ENCODE peak calls at places on chromosomes 16 and 17, in four cellular contexts. Y is adrenal gland; M is CD8-positive, alpha-beta memory T cell; J is pancreas. K is an unnamed sample. For H3K9me3, the result is how much of the 10 kb centered on the place peaks cover.

GRCh38 chr17:13558588-13558987 is 43.1 kb downstream of the HS3ST3A1 start:
- DNase-seq in Y (no peak), J (no peak), M (no peak), K (no peak)

GRCh38 chr16:10965440-10966039 is 21.2 kb downstream of the CLEC16A start:
- DNase-seq in J (no peak), Y (no peak), M (no peak), K (no peak)

GRCh38 chr17:28954886-28955285 is 3.6 kb upstream of the PHF12 start:
- DNase-seq in J (no peak), Y (no peak), M (peak), K (peak)

GRCh38 chr17:6430769-6431168 is 4.2 kb downstream of the AIPL1 start:
- DNase-seq in J (no peak), Y (no peak), M (no peak), K (no peak)

GRCh38 chr17:47250855-47251254 is 2.8 kb upstream of the ITGB3 start:
- DNase-seq in Y (no peak), J (no peak), M (no peak), K (no peak)

GRCh38 chr17:8121531-8122390 is 2.1 kb downstream of the HES7 start:
- DNase-seq in J (peak), Y (no peak), M (no peak), K (peak)

GRCh38 chr17:63557416-63557815 is 7.1 kb downstream of the DCAF7 start:
- DNase-seq in J (no peak), M (no peak), Y (no peak), K (no peak)

GRCh38 chr17:70081885-70082284 is 6.9 kb downstream of the KCNJ16 start:
- DNase-seq in M (no peak), J (no peak), Y (no peak), K (no peak)

GRCh38 chr17:82461827-82462524 is 3.4 kb downstream of the NARF start:
- DNase-seq in J (peak), M (no peak), Y (no peak), K (no peak)

GRCh38 chr17:59845595-59846390 is 47.0 kb downstream of the TUBD1 start:
- DNase-seq in M (no peak), Y (peak), J (peak), K (peak)

GRCh38 chr16:85134076-85134793 is 22.0 kb upstream of the CIBAR2 start:
- DNase-seq in J (no peak), M (no peak), Y (no peak), K (no peak)

GRCh38 chr17:55758171-55758570 is 7.3 kb downstream of the PCTP start:
- DNase-seq in Y (no peak), M (no peak), J (no peak), K (no peak)

GRCh38 chr16:80791411-80791810 is 13.0 kb downstream of the CDYL2 start:
- DNase-seq in Y (no peak), M (no peak), J (no peak), K (no peak)

GRCh38 chr17:68295086-68295485 is 3.8 kb downstream of the ARSG start:
- DNase-seq in J (no peak), M (no peak), Y (no peak), K (no peak)

GRCh38 chr17:17313350-17313991 is 10.3 kb downstream of the NT5M start:
- DNase-seq in M (peak), J (peak), Y (peak), K (peak)

GRCh38 chr17:1153795-1154546 is 25.8 kb downstream of the ABR start:
- DNase-seq in M (no peak), Y (peak), J (peak), K (peak)

DNA sequence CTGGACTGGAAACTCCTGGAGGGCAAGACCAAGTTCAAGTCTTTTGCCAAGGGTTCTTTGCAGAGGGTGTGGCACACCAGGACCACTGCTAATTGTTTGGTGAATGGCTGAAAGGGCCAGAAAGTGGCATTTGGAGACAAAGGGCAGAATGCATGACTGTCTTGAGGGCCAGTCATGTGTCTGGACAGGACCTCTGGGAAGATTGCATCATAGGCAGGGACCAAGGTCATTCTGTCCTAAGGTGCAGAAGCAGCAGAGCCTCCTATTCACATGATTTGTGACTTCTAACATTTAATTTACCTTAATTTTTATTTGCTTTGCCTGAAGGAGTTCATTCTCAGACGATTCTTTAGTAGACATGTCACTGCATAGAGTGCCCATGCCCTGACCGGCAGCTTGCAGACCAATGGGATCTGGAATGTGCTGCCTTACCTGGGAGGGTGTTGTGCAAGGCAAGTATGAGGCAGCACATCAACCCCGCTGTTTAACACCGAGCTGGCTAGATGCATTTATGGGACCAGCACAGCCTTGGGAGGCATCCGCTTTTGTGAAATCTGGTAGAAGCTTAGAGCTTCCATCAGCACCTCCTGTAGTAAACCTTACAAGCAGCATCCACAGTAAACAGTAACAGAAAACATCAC is 62.3 kb upstream of the MAF start:
- DNase-seq in M (no peak), Y (no peak), J (no peak), K (no peak)
- H3K9me3 ChIP-seq in M (under half), Y (under half), J (under half), K (under half)

DNA sequence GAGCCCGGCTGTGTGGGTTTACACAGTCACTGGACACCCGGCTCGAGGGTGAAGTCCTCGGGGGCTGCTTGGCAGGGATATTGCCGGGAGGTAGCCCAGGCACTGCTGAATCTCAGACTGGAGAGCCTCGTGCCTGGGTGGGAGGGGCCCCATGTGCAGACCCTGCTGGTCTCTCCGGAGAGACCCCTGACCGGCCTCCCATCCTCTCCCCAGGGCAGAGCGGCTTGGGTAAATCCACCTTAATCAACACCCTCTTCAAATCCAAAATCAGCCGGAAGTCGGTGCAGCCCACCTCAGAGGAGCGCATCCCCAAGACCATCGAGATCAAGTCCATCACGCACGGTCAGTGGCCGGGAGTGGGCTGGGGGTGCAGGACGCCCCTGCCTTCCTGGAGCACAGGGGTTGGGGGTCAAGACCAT is 346.5 kb downstream of the SEC14L1 start:
- DNase-seq in Y (no peak), M (no peak), J (no peak), K (no peak)
- H3K27ac ChIP-seq in Y (no peak), M (no peak), J (no peak), K (peak)

GRCh38 chr17:65824901-65825300 is 263.5 kb upstream of the AXIN2 start:
- DNase-seq in J (no peak), Y (no peak), M (no peak), K (no peak)

GRCh38 chr17:65833214-65833613 is 271.8 kb upstream of the AXIN2 start:
- DNase-seq in Y (no peak), M (no peak), J (no peak), K (no peak)

GRCh38 chr17:65830356-65830755 is 268.9 kb upstream of the AXIN2 start:
- DNase-seq in J (no peak), Y (no peak), M (no peak), K (no peak)
- H3K9me3 ChIP-seq in J (under half), Y (under half), M (under half), K (under half)

DNA sequence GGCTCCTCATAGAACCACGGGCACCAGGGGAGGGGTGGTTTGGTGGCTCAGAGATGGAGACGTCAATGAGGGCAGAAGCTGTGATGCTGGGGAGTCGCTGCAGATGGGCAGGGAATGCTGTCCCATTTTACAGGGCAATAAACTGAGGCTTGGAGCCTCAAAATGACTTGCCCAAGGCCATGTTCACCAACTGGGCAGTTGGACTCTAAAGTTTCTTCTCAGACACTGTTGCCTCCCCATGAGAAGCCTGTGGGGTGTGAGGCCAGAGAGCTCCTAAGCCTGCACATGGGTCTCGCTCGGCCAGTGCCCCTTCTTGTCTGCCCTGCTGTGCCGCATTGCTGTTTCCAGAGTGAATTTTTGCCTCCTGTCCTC is 38.6 kb downstream of the CPNE2 start:
- DNase-seq in J (no peak), Y (no peak), M (no peak), K (no peak)
- H3K27ac ChIP-seq in J (no peak), Y (no peak), M (peak), K (no peak)

GRCh38 chr17:64689106-64689505 is 27.0 kb upstream of the SMURF2 start:
- DNase-seq in M (no peak), J (no peak), Y (no peak), K (no peak)

GRCh38 chr17:64694207-64694606 is 32.1 kb upstream of the SMURF2 start:
- DNase-seq in J (peak), M (no peak), Y (peak), K (no peak)

GRCh38 chr17:64688481-64688880 is 26.4 kb upstream of the SMURF2 start:
- DNase-seq in M (no peak), J (no peak), Y (no peak), K (no peak)

GRCh38 chr17:64687959-64688358 is 25.9 kb upstream of the SMURF2 start:
- DNase-seq in J (no peak), Y (no peak), M (no peak), K (no peak)

GRCh38 chr17:64692187-64692586 is 30.1 kb upstream of the SMURF2 start:
- DNase-seq in Y (no peak), J (no peak), M (no peak), K (no peak)
- H3K9me3 ChIP-seq in Y (under half), J (under half), M (under half), K (under half)

DNA sequence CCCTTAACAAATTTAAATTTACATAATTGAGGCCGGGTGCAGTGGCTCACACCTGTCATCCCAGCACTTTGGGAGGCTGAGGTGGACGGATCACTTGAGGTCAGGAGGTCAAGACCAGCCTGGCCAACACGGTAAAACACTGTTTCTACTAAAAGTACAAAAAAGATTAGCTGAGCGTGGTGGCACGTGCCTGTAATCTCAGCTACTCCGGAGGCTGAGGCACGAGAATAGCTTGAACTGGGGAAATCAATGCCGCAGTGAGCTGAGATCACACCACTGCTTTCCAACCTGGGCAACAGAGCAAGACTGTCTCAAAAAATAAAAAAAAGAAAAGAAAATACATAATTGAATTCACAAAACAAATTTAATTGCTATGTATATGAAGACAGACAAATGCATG is 56.3 kb upstream of the KIFC3 start:
- DNase-seq in M (no peak), J (no peak), Y (no peak), K (no peak)
- H3K27ac ChIP-seq in M (no peak), J (no peak), Y (no peak), K (no peak)

K was measured in sigmoid colon.